ENCODE peak calls at places on chromosome 12, in ten cellular contexts. One of them, this sample, is unnamed.

GRCh38 chr12:115942346-115942745 is 335.1 kb downstream of the MED13L start:
- DNase-seq in A549: no peak
- DNase-seq in ovary: no peak
- DNase-seq in GM12878: no peak
- DNase-seq in sigmoid colon: no peak
- DNase-seq in tibial nerve: no peak
- DNase-seq in stomach: no peak
- DNase-seq in K562: no peak
- DNase-seq in transverse colon: no peak
- DNase-seq in suprapubic skin: no peak
- DNase-seq in this sample: peak

GRCh38 chr12:34402228-34402898 is 380.1 kb downstream of the ALG10 start:
- DNase-seq in A549: no peak
- DNase-seq in ovary: peak
- DNase-seq in GM12878: no peak
- DNase-seq in sigmoid colon: peak
- DNase-seq in tibial nerve: peak
- DNase-seq in stomach: peak
- DNase-seq in K562: peak
- DNase-seq in transverse colon: peak
- DNase-seq in suprapubic skin: peak
- DNase-seq in this sample: peak

GRCh38 chr12:4270670-4271432 is 2.7 kb upstream of the CCND2 start:
- DNase-seq in A549: no peak
- DNase-seq in ovary: no peak
- DNase-seq in GM12878: no peak
- DNase-seq in sigmoid colon: peak
- DNase-seq in tibial nerve: peak
- DNase-seq in stomach: no peak
- DNase-seq in K562: peak
- DNase-seq in transverse colon: peak
- DNase-seq in suprapubic skin: peak
- DNase-seq in this sample: no peak

GRCh38 chr12:31849090-31849687 is 110.0 kb upstream of the RESF1 start:
- DNase-seq in A549: peak
- DNase-seq in ovary: no peak
- DNase-seq in GM12878: no peak
- DNase-seq in sigmoid colon: no peak
- DNase-seq in tibial nerve: no peak
- DNase-seq in stomach: no peak
- DNase-seq in K562: no peak
- DNase-seq in transverse colon: no peak
- DNase-seq in suprapubic skin: no peak
- DNase-seq in this sample: no peak

GRCh38 chr12:45988259-45988658 is 2.1 kb downstream of the SCAF11 start:
- DNase-seq in A549: no peak
- DNase-seq in ovary: no peak
- DNase-seq in GM12878: no peak
- DNase-seq in sigmoid colon: no peak
- DNase-seq in tibial nerve: no peak
- DNase-seq in stomach: no peak
- DNase-seq in K562: no peak
- DNase-seq in transverse colon: no peak
- DNase-seq in suprapubic skin: no peak
- DNase-seq in this sample: no peak

GRCh38 chr12:101044512-101045074 is 165.4 kb downstream of the SLC5A8 start:
- DNase-seq in A549: no peak
- DNase-seq in ovary: no peak
- DNase-seq in GM12878: no peak
- DNase-seq in sigmoid colon: no peak
- DNase-seq in tibial nerve: no peak
- DNase-seq in stomach: no peak
- DNase-seq in K562: no peak
- DNase-seq in transverse colon: no peak
- DNase-seq in suprapubic skin: no peak
- DNase-seq in this sample: no peak

GRCh38 chr12:56991319-56991906 is 14.9 kb downstream of the ZBTB39 start:
- DNase-seq in A549: no peak
- DNase-seq in ovary: peak
- DNase-seq in GM12878: no peak
- DNase-seq in sigmoid colon: peak
- DNase-seq in tibial nerve: no peak
- DNase-seq in stomach: no peak
- DNase-seq in K562: peak
- DNase-seq in transverse colon: peak
- DNase-seq in suprapubic skin: no peak
- DNase-seq in this sample: peak

GRCh38 chr12:132491349-132491663 is 1.4 kb downstream of the FBRSL1 start:
- DNase-seq in A549: no peak
- DNase-seq in ovary: peak
- DNase-seq in GM12878: no peak
- DNase-seq in sigmoid colon: no peak
- DNase-seq in tibial nerve: no peak
- DNase-seq in stomach: no peak
- DNase-seq in K562: no peak
- DNase-seq in transverse colon: no peak
- DNase-seq in suprapubic skin: no peak
- DNase-seq in this sample: no peak

DNA sequence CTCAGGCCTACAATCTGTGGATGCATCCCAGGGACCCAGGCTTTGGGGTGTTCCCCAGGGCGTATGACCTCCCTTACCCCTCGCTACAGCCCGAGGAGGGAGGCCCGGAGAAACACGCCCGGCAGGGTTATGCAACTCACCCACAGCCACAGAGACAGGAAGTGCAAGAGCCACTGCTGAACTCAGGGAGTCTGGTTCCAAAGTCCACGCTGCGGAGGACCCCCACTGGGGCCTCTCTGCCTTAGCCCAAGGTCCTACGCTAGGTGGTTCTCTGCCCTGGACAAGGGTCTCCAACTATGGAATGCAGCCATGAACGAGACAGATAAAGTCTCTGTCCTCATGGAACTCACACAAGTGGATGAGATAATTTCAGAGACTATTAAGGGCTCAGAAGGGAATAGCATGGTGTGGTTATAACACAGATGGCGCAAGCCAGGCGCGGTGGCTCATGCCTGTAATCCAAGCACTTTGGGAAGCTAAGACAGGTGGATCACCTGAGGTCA is 11.3 kb downstream of the SCARB1 start:
- DNase-seq in A549: no peak
- DNase-seq in ovary: peak
- DNase-seq in GM12878: no peak
- DNase-seq in sigmoid colon: peak
- DNase-seq in tibial nerve: no peak
- DNase-seq in stomach: no peak
- DNase-seq in K562: no peak
- DNase-seq in transverse colon: peak
- DNase-seq in suprapubic skin: no peak
- DNase-seq in this sample: no peak
- TF ChIP-seq EP300 in A549: no peak
- TF ChIP-seq EP300 in ovary: no peak
- TF ChIP-seq EP300 in GM12878: no peak
- TF ChIP-seq EP300 in sigmoid colon: no peak
- TF ChIP-seq EP300 in tibial nerve: no peak
- TF ChIP-seq EP300 in stomach: no peak
- TF ChIP-seq EP300 in K562: no peak
- TF ChIP-seq EP300 in transverse colon: no peak
- TF ChIP-seq EP300 in suprapubic skin: no peak
- TF ChIP-seq EP300 in this sample: no peak

DNA sequence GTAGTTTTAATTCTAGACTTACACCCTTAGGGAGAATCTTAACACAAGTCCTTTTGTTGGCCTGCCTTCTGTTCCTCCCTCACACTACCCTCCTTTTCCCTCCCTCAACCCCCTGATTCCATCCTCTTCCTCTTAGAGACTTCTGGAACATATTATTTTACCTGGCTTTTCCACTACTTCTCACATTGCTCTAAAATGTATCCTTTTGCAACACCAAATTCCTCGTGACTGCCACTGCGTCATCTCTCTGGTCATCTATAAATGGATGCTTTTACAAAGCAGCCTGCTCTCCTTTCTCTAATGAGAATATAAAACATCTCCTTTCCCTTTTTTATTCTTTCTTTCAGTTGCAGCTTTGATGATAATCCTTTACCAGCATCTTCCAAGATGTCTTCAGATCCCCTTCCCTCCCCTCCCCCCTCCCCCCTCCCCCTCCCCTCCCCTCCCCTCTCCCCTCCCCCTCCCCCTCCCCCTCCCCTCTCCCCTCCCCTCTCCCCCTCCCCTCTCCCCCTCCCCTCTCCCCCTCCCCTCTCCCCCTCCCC is 93.6 kb downstream of the DIP2B start:
- DNase-seq in A549: no peak
- DNase-seq in ovary: no peak
- DNase-seq in GM12878: no peak
- DNase-seq in sigmoid colon: no peak
- DNase-seq in tibial nerve: no peak
- DNase-seq in stomach: no peak
- DNase-seq in K562: no peak
- DNase-seq in transverse colon: no peak
- DNase-seq in suprapubic skin: no peak
- DNase-seq in this sample: no peak
- TF ChIP-seq EP300 in A549: no peak
- TF ChIP-seq EP300 in ovary: no peak
- TF ChIP-seq EP300 in GM12878: no peak
- TF ChIP-seq EP300 in sigmoid colon: no peak
- TF ChIP-seq EP300 in tibial nerve: no peak
- TF ChIP-seq EP300 in stomach: no peak
- TF ChIP-seq EP300 in K562: no peak
- TF ChIP-seq EP300 in transverse colon: no peak
- TF ChIP-seq EP300 in suprapubic skin: no peak
- TF ChIP-seq EP300 in this sample: no peak

DNA sequence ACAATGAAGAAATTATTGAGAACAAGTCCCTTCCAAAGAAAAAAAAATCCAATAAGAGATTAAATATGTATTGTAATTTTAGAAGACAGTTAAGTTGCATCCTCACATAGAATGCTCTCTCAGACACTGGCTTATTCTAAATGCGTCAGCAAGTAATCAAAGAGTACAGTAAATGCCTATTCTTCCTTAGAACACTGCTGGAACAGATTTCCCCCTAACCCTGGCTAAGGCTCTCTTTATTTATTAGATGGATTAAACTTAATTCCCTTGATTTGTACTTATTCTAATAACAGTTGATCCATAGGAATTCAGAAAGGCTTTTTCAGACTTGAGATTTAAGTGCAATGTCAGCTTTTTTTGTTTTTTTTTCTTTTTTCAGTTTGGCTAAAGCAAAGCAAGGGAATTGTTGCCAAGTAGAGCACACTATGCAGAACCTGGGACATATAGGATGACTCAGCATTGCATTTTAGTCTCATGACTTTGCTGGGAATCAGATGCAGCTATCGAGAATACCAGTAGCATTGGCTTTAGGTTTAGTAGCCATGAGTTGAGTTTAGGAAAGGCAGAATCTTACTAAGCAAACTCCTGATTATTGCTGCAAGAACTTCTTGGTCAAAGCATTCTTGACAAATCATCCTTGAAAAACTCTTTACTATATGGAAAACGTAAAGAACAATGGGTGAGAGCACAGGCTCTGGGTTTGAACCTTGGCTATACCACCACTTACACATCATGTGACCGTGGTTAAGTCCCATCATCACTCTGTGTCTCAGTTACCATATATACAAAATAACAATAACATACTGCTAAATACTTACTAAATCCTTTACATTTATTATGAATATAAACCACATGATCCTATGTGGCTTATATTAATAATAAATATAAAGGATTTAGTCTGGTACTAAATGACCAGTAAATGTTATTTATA is 26.7 kb downstream of the MED21 start:
- DNase-seq in A549: peak
- DNase-seq in ovary: no peak
- DNase-seq in GM12878: no peak
- DNase-seq in sigmoid colon: no peak
- DNase-seq in tibial nerve: no peak
- DNase-seq in stomach: no peak
- DNase-seq in K562: peak
- DNase-seq in transverse colon: no peak
- DNase-seq in suprapubic skin: no peak
- DNase-seq in this sample: no peak
- TF ChIP-seq EP300 in A549: no peak
- TF ChIP-seq EP300 in ovary: no peak
- TF ChIP-seq EP300 in GM12878: no peak
- TF ChIP-seq EP300 in sigmoid colon: no peak
- TF ChIP-seq EP300 in tibial nerve: no peak
- TF ChIP-seq EP300 in stomach: no peak
- TF ChIP-seq EP300 in K562: no peak
- TF ChIP-seq EP300 in transverse colon: no peak
- TF ChIP-seq EP300 in suprapubic skin: no peak
- TF ChIP-seq EP300 in this sample: no peak

GRCh38 chr12:1935242-1935641 is 16.8 kb upstream of the CACNA2D4 start:
- DNase-seq in A549: no peak
- DNase-seq in ovary: no peak
- DNase-seq in GM12878: no peak
- DNase-seq in sigmoid colon: peak
- DNase-seq in tibial nerve: no peak
- DNase-seq in stomach: no peak
- DNase-seq in K562: no peak
- DNase-seq in transverse colon: no peak
- DNase-seq in suprapubic skin: no peak
- DNase-seq in this sample: no peak

GRCh38 chr12:1932264-1932777 is 13.9 kb upstream of the CACNA2D4 start:
- DNase-seq in A549: no peak
- DNase-seq in ovary: no peak
- DNase-seq in GM12878: no peak
- DNase-seq in sigmoid colon: peak
- DNase-seq in tibial nerve: no peak
- DNase-seq in stomach: peak
- DNase-seq in K562: no peak
- DNase-seq in transverse colon: peak
- DNase-seq in suprapubic skin: peak
- DNase-seq in this sample: no peak

GRCh38 chr12:1934068-1934467 is 15.6 kb upstream of the CACNA2D4 start:
- DNase-seq in A549: no peak
- DNase-seq in ovary: no peak
- DNase-seq in GM12878: no peak
- DNase-seq in sigmoid colon: no peak
- DNase-seq in tibial nerve: no peak
- DNase-seq in stomach: no peak
- DNase-seq in K562: no peak
- DNase-seq in transverse colon: no peak
- DNase-seq in suprapubic skin: no peak
- DNase-seq in this sample: no peak

GRCh38 chr12:1934831-1935230 is 16.4 kb upstream of the CACNA2D4 start:
- DNase-seq in A549: no peak
- DNase-seq in ovary: no peak
- DNase-seq in GM12878: no peak
- DNase-seq in sigmoid colon: peak
- DNase-seq in tibial nerve: no peak
- DNase-seq in stomach: no peak
- DNase-seq in K562: no peak
- DNase-seq in transverse colon: no peak
- DNase-seq in suprapubic skin: no peak
- DNase-seq in this sample: no peak

DNA sequence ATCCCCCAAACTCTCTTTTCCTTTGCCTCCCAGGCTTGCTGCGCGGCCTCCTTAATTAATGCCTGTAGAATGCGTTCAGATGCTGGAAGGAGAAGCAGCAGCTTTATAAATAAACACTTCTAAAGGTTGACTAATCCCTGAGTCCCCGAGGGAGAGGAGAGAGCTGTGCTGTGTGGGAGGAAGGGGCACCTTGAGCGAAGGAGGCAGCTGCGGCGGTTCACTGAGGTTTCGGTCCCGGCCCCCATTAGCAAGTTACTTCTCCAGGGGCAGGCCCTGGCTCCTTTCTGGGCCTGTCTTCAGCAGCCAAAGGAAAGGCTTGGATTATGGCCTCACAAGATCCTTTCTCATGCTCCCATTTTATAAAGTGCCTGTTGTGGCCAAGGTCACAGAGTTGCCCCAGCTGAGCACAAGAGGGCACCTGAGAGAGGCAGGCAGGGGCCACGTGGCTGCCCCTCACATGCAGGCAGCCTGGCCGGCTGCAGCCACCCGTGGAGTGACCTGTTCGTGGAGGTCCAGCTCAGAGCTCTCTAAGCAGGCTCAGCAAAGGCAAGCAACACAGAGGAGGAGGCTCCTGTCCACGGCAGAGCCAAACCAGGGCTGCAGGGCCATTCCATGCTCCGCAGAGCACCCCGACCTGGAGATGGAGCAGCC is 15.0 kb upstream of the CACNA2D4 start:
- DNase-seq in A549: no peak
- DNase-seq in ovary: no peak
- DNase-seq in GM12878: no peak
- DNase-seq in sigmoid colon: peak
- DNase-seq in tibial nerve: no peak
- DNase-seq in stomach: peak
- DNase-seq in K562: no peak
- DNase-seq in transverse colon: no peak
- DNase-seq in suprapubic skin: no peak
- DNase-seq in this sample: no peak
- TF ChIP-seq EP300 in A549: no peak
- TF ChIP-seq EP300 in ovary: no peak
- TF ChIP-seq EP300 in GM12878: no peak
- TF ChIP-seq EP300 in sigmoid colon: no peak
- TF ChIP-seq EP300 in tibial nerve: no peak
- TF ChIP-seq EP300 in stomach: no peak
- TF ChIP-seq EP300 in K562: no peak
- TF ChIP-seq EP300 in transverse colon: no peak
- TF ChIP-seq EP300 in suprapubic skin: no peak
- TF ChIP-seq EP300 in this sample: no peak

This sample was measured in esophagus muscularis mucosa.